ENCODE peak calls at places on chromosomes 6 and 20, in four cellular contexts. S is mesendoderm, T is H1, R is trophoblast cell. L is an unnamed sample. For H3K79me2, the result is how much of the 10 kb centered on the place peaks cover.

GRCh38 chr6:120951258-120951657 is 383.0 kb downstream of the TBC1D32 start:
- DNase-seq in S (no peak), T (no peak), R (no peak), L (no peak)

GRCh38 chr6:90350689-90351554 is 54.3 kb upstream of the BACH2 start:
- DNase-seq in S (peak), T (no peak), R (peak), L (no peak)

GRCh38 chr6:43256670-43257664 is 13.7 kb downstream of the TTBK1 start:
- DNase-seq in S (no peak), T (no peak), R (no peak), L (no peak)

GRCh38 chr6:169638388-169638787 is 63.4 kb downstream of the WDR27 start:
- DNase-seq in S (no peak), T (peak), R (no peak), L (no peak)

GRCh38 chr6:56223995-56224394 is 23.4 kb downstream of the COL21A1 start:
- DNase-seq in S (no peak), T (no peak), R (no peak), L (no peak)

GRCh38 chr20:25084616-25085187 is 2.8 kb upstream of the VSX1 start:
- DNase-seq in S (no peak), T (peak), R (no peak), L (peak)

GRCh38 chr6:142118926-142119325 is 13.8 kb upstream of the GJE1 start:
- DNase-seq in S (no peak), T (no peak), R (peak), L (no peak)

GRCh38 chr20:3705970-3706739 is 6.2 kb downstream of the SIGLEC1 start:
- DNase-seq in S (no peak), T (no peak), R (no peak), L (peak)

GRCh38 chr6:106300944-106301343 is 24.6 kb downstream of the ATG5 start:
- DNase-seq in S (peak), T (no peak), R (peak), L (no peak)

GRCh38 chr20:59001068-59001448 is 6.0 kb downstream of the CTSZ start:
- DNase-seq in S (no peak), T (no peak), R (no peak), L (no peak)

GRCh38 chr6:70396163-70396562 is 17.1 kb upstream of the FAM135A start:
- DNase-seq in S (no peak), T (no peak), R (no peak), L (no peak)

GRCh38 chr6:56927538-56928453 is 27.1 kb upstream of the BEND6 start:
- DNase-seq in S (peak), T (peak), R (no peak), L (peak)

GRCh38 chr6:87154641-87155271 is 609 bp upstream of the ZNF292 start:
- DNase-seq in S (peak), T (no peak), R (peak), L (no peak)

GRCh38 chr6:834879-835278 is 141.9 kb upstream of the EXOC2 start:
- DNase-seq in S (no peak), T (no peak), R (no peak), L (no peak)

GRCh38 chr6:113147544-113147943 is 709.6 kb upstream of the MARCKS start:
- DNase-seq in S (no peak), T (no peak), R (no peak), L (no peak)

GRCh38 chr6:113142775-113143174 is 714.4 kb upstream of the MARCKS start:
- DNase-seq in S (no peak), T (no peak), R (no peak), L (no peak)

GRCh38 chr6:113149511-113149910 is 707.6 kb upstream of the MARCKS start:
- DNase-seq in S (no peak), T (no peak), R (no peak), L (no peak)

GRCh38 chr6:113148576-113148975 is 708.6 kb upstream of the MARCKS start:
- DNase-seq in S (no peak), T (no peak), R (no peak), L (no peak)

DNA sequence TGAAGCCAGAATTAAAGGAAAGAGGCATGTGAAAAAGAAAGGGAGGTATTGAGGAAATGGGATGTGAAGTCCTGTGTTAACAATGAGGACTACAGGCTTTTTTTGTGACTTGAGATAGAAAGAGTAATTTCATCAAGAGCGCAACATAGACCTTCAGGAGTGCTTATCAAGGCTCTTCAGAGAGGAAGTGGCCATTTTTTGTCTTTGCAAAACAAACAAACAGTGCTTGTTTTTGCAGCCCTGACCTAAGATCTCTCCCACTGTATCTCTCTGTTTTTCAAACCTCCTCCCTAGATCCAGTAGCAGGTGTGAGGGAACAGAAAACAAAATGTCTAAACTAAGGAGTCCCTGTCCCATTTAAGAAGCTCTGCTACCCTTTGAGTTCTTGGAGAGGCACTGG is 710.3 kb upstream of the MARCKS start:
- DNase-seq in S (no peak), T (no peak), R (no peak), L (no peak)
- H3K4ac ChIP-seq in S (no peak), T (no peak), R (no peak), L (no peak)

GRCh38 chr6:98067375-98067774 is 767.0 kb upstream of the POU3F2 start:
- DNase-seq in S (peak), T (no peak), R (no peak), L (no peak)
- H3K79me2 ChIP-seq in S (under half), T (under half), R (under half), L (under half)

DNA sequence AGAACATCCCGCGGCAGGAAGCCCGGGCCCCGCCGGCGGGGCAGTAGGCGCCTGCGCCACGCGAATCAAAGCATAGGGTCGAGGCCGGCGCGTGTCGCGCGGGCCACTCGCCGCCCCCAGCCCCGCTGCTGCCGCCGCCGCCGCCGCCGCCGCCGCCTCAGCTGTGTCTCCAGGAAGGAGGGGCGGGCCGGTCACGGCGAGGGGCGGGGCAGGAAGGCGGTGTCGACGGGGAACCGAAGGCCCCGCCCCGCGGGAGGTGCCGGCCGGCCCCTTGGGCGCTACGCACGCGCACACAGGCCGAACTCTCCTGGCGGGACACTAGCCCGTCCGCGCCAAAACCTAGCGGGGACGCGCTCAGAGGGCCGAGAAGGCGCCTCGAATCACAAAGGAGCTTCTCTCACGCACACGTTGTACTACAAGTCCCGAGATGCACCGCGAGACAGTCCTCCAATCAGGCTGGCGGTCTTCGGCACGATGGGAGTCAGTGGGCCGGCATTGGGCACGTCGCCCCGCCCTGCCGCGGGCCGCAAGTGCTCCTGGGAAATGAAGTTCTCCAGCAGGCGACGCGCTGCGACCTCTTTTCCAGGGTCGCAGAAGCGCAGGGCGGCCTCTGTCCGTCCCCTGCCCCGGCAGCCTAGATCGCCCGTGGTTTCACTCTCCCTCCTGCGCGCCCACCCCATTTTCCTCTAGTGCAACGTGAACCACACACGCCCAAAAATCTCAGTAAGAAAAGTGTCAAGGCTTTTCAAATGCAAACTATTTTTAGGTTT is at the start of gene RALGAPA2:
- DNase-seq in S (peak), T (peak), R (peak), L (peak)
- H3K4ac ChIP-seq in S (no peak), T (peak), R (peak), L (no peak)

GRCh38 chr6:128885381-128885780 is 2.4 kb downstream of the LAMA2 start:
- DNase-seq in S (no peak), T (no peak), R (no peak), L (no peak)
- H3K79me2 ChIP-seq in S (under half), T (under half), R (under half), L (under half)

L was measured in H9.